ENCODE peak calls at places on chromosome 4, in six cellular contexts. One of them, this sample, is unnamed.

GRCh38 chr4:99462875-99463464 is 27.8 kb upstream of the ADH7 start:
- DNase-seq in posterior vena cava: peak
- DNase-seq in activated T-cell treated with anti-CD3 and anti-CD28 coated beads, Interleukin-2, amount 50 U/mL, for 4 hours: peak
- DNase-seq in progenitor cell of endocrine pancreas: peak
- DNase-seq in tibial artery: peak
- DNase-seq in HAP-1: peak
- DNase-seq in this sample: peak

GRCh38 chr4:124135409-124135813 is 577.1 kb downstream of the ANKRD50 start:
- DNase-seq in posterior vena cava: no peak
- DNase-seq in activated T-cell treated with anti-CD3 and anti-CD28 coated beads, Interleukin-2, amount 50 U/mL, for 4 hours: no peak
- DNase-seq in progenitor cell of endocrine pancreas: no peak
- DNase-seq in tibial artery: no peak
- DNase-seq in HAP-1: peak
- DNase-seq in this sample: no peak

GRCh38 chr4:185920171-185920570 is 108.2 kb upstream of the SORBS2 start:
- DNase-seq in posterior vena cava: no peak
- DNase-seq in activated T-cell treated with anti-CD3 and anti-CD28 coated beads, Interleukin-2, amount 50 U/mL, for 4 hours: no peak
- DNase-seq in progenitor cell of endocrine pancreas: no peak
- DNase-seq in tibial artery: no peak
- DNase-seq in HAP-1: no peak
- DNase-seq in this sample: no peak

GRCh38 chr4:37317104-37317643 is 72.6 kb downstream of the NWD2 start:
- DNase-seq in posterior vena cava: no peak
- DNase-seq in activated T-cell treated with anti-CD3 and anti-CD28 coated beads, Interleukin-2, amount 50 U/mL, for 4 hours: no peak
- DNase-seq in progenitor cell of endocrine pancreas: no peak
- DNase-seq in tibial artery: no peak
- DNase-seq in HAP-1: no peak
- DNase-seq in this sample: no peak

GRCh38 chr4:82201805-82202636 is 171.8 kb downstream of the HNRNPD start:
- DNase-seq in posterior vena cava: no peak
- DNase-seq in activated T-cell treated with anti-CD3 and anti-CD28 coated beads, Interleukin-2, amount 50 U/mL, for 4 hours: peak
- DNase-seq in progenitor cell of endocrine pancreas: peak
- DNase-seq in tibial artery: no peak
- DNase-seq in HAP-1: peak
- DNase-seq in this sample: no peak

GRCh38 chr4:101153653-101154052 is 193.7 kb downstream of the PPP3CA start:
- DNase-seq in posterior vena cava: no peak
- DNase-seq in activated T-cell treated with anti-CD3 and anti-CD28 coated beads, Interleukin-2, amount 50 U/mL, for 4 hours: no peak
- DNase-seq in progenitor cell of endocrine pancreas: no peak
- DNase-seq in tibial artery: no peak
- DNase-seq in HAP-1: peak
- DNase-seq in this sample: no peak

GRCh38 chr4:145108128-145108527 is 10.0 kb downstream of the ABCE1 start:
- DNase-seq in posterior vena cava: no peak
- DNase-seq in activated T-cell treated with anti-CD3 and anti-CD28 coated beads, Interleukin-2, amount 50 U/mL, for 4 hours: no peak
- DNase-seq in progenitor cell of endocrine pancreas: no peak
- DNase-seq in tibial artery: no peak
- DNase-seq in HAP-1: no peak
- DNase-seq in this sample: no peak

GRCh38 chr4:109294468-109295020 is 7.9 kb downstream of the COL25A1 start:
- DNase-seq in posterior vena cava: no peak
- DNase-seq in activated T-cell treated with anti-CD3 and anti-CD28 coated beads, Interleukin-2, amount 50 U/mL, for 4 hours: no peak
- DNase-seq in progenitor cell of endocrine pancreas: no peak
- DNase-seq in tibial artery: no peak
- DNase-seq in HAP-1: no peak
- DNase-seq in this sample: no peak

GRCh38 chr4:48139688-48140087 is 5.6 kb upstream of the TXK start:
- DNase-seq in posterior vena cava: no peak
- DNase-seq in activated T-cell treated with anti-CD3 and anti-CD28 coated beads, Interleukin-2, amount 50 U/mL, for 4 hours: peak
- DNase-seq in progenitor cell of endocrine pancreas: no peak
- DNase-seq in tibial artery: no peak
- DNase-seq in HAP-1: no peak
- DNase-seq in this sample: no peak

GRCh38 chr4:153634737-153635353 is 49.2 kb upstream of the TLR2 start:
- DNase-seq in posterior vena cava: no peak
- DNase-seq in activated T-cell treated with anti-CD3 and anti-CD28 coated beads, Interleukin-2, amount 50 U/mL, for 4 hours: no peak
- DNase-seq in progenitor cell of endocrine pancreas: no peak
- DNase-seq in tibial artery: no peak
- DNase-seq in HAP-1: no peak
- DNase-seq in this sample: no peak

GRCh38 chr4:189117426-189117825 is 823.2 kb upstream of the FRG1 start:
- DNase-seq in posterior vena cava: no peak
- DNase-seq in activated T-cell treated with anti-CD3 and anti-CD28 coated beads, Interleukin-2, amount 50 U/mL, for 4 hours: no peak
- DNase-seq in progenitor cell of endocrine pancreas: no peak
- DNase-seq in tibial artery: no peak
- DNase-seq in HAP-1: no peak
- DNase-seq in this sample: no peak

GRCh38 chr4:31327031-31327430 is 606.9 kb downstream of the PCDH7 start:
- DNase-seq in posterior vena cava: no peak
- DNase-seq in activated T-cell treated with anti-CD3 and anti-CD28 coated beads, Interleukin-2, amount 50 U/mL, for 4 hours: no peak
- DNase-seq in progenitor cell of endocrine pancreas: no peak
- DNase-seq in tibial artery: no peak
- DNase-seq in HAP-1: no peak
- DNase-seq in this sample: no peak

This sample was measured in heart right ventricle.